ENCODE peak calls at places on chromosomes 6 and 20, in eight cellular contexts. One of them, this sample, is unnamed.

GRCh38 chr6:41517473-41517872 is 28.7 kb upstream of the FOXP4 start:
- DNase-seq in prostate gland: no peak
- DNase-seq in HCT116: no peak
- DNase-seq in transverse colon: no peak
- DNase-seq in spleen: no peak
- DNase-seq in suprapubic skin: no peak
- DNase-seq in Panc1: no peak
- DNase-seq in breast epithelium: no peak
- DNase-seq in this sample: no peak

GRCh38 chr20:53751394-53752368 is 158.0 kb upstream of the ZNF217 start:
- DNase-seq in prostate gland: no peak
- DNase-seq in HCT116: no peak
- DNase-seq in transverse colon: peak
- DNase-seq in spleen: no peak
- DNase-seq in suprapubic skin: peak
- DNase-seq in Panc1: peak
- DNase-seq in breast epithelium: no peak
- DNase-seq in this sample: no peak

GRCh38 chr6:35073211-35073610 is 67.9 kb downstream of the TCP11 start:
- DNase-seq in prostate gland: no peak
- DNase-seq in HCT116: no peak
- DNase-seq in transverse colon: no peak
- DNase-seq in spleen: peak
- DNase-seq in suprapubic skin: no peak
- DNase-seq in Panc1: no peak
- DNase-seq in breast epithelium: no peak
- DNase-seq in this sample: no peak

GRCh38 chr20:17761612-17762011 is 61.8 kb downstream of the BANF2 start:
- DNase-seq in prostate gland: no peak
- DNase-seq in HCT116: peak
- DNase-seq in transverse colon: no peak
- DNase-seq in spleen: no peak
- DNase-seq in suprapubic skin: no peak
- DNase-seq in Panc1: no peak
- DNase-seq in breast epithelium: no peak
- DNase-seq in this sample: no peak

GRCh38 chr20:2004171-2004570 is 10.3 kb upstream of the PDYN start:
- DNase-seq in prostate gland: no peak
- DNase-seq in HCT116: no peak
- DNase-seq in transverse colon: no peak
- DNase-seq in spleen: no peak
- DNase-seq in suprapubic skin: peak
- DNase-seq in Panc1: no peak
- DNase-seq in breast epithelium: no peak
- DNase-seq in this sample: no peak

GRCh38 chr6:137094411-137095008 is 49.7 kb upstream of the IL20RA start:
- DNase-seq in prostate gland: peak
- DNase-seq in HCT116: peak
- DNase-seq in transverse colon: peak
- DNase-seq in spleen: no peak
- DNase-seq in suprapubic skin: no peak
- DNase-seq in Panc1: peak
- DNase-seq in breast epithelium: no peak
- DNase-seq in this sample: no peak

GRCh38 chr6:167851349-167851952 is 24.7 kb downstream of the AFDN start:
- DNase-seq in prostate gland: no peak
- DNase-seq in HCT116: no peak
- DNase-seq in transverse colon: no peak
- DNase-seq in spleen: no peak
- DNase-seq in suprapubic skin: no peak
- DNase-seq in Panc1: no peak
- DNase-seq in breast epithelium: no peak
- DNase-seq in this sample: no peak

GRCh38 chr6:25017932-25018581 is 82.3 kb upstream of the RIPOR2 start:
- DNase-seq in prostate gland: peak
- DNase-seq in HCT116: peak
- DNase-seq in transverse colon: peak
- DNase-seq in spleen: peak
- DNase-seq in suprapubic skin: no peak
- DNase-seq in Panc1: peak
- DNase-seq in breast epithelium: no peak
- DNase-seq in this sample: no peak

GRCh38 chr6:112282217-112282616 is 27.9 kb upstream of the LAMA4 start:
- DNase-seq in prostate gland: no peak
- DNase-seq in HCT116: no peak
- DNase-seq in transverse colon: peak
- DNase-seq in spleen: no peak
- DNase-seq in suprapubic skin: no peak
- DNase-seq in Panc1: no peak
- DNase-seq in breast epithelium: no peak
- DNase-seq in this sample: no peak

GRCh38 chr6:45417461-45417860 is 39.7 kb upstream of the SUPT3H start:
- DNase-seq in prostate gland: no peak
- DNase-seq in HCT116: no peak
- DNase-seq in transverse colon: no peak
- DNase-seq in spleen: no peak
- DNase-seq in suprapubic skin: no peak
- DNase-seq in Panc1: no peak
- DNase-seq in breast epithelium: no peak
- DNase-seq in this sample: no peak

GRCh38 chr6:45422541-45423110 is 44.9 kb upstream of the SUPT3H start:
- DNase-seq in prostate gland: peak
- DNase-seq in HCT116: no peak
- DNase-seq in transverse colon: peak
- DNase-seq in spleen: peak
- DNase-seq in suprapubic skin: no peak
- DNase-seq in Panc1: no peak
- DNase-seq in breast epithelium: no peak
- DNase-seq in this sample: no peak

GRCh38 chr6:87237804-87238203 is 82.4 kb downstream of the ZNF292 start:
- DNase-seq in prostate gland: no peak
- DNase-seq in HCT116: peak
- DNase-seq in transverse colon: no peak
- DNase-seq in spleen: no peak
- DNase-seq in suprapubic skin: no peak
- DNase-seq in Panc1: peak
- DNase-seq in breast epithelium: no peak
- DNase-seq in this sample: no peak

GRCh38 chr6:1708820-1709612 is 99.3 kb downstream of the FOXC1 start:
- DNase-seq in prostate gland: no peak
- DNase-seq in HCT116: peak
- DNase-seq in transverse colon: no peak
- DNase-seq in spleen: peak
- DNase-seq in suprapubic skin: no peak
- DNase-seq in Panc1: no peak
- DNase-seq in breast epithelium: no peak
- DNase-seq in this sample: no peak

GRCh38 chr6:113636357-113636824 is 220.8 kb upstream of the MARCKS start:
- DNase-seq in prostate gland: no peak
- DNase-seq in HCT116: no peak
- DNase-seq in transverse colon: no peak
- DNase-seq in spleen: no peak
- DNase-seq in suprapubic skin: no peak
- DNase-seq in Panc1: no peak
- DNase-seq in breast epithelium: no peak
- DNase-seq in this sample: no peak

GRCh38 chr6:89432875-89433636 is at the start of gene ANKRD6:
- DNase-seq in prostate gland: peak
- DNase-seq in HCT116: peak
- DNase-seq in transverse colon: peak
- DNase-seq in spleen: peak
- DNase-seq in suprapubic skin: peak
- DNase-seq in Panc1: no peak
- DNase-seq in breast epithelium: peak
- DNase-seq in this sample: no peak

GRCh38 chr6:42450314-42451145 is 1.2 kb downstream of the TRERF1 start:
- DNase-seq in prostate gland: peak
- DNase-seq in HCT116: no peak
- DNase-seq in transverse colon: peak
- DNase-seq in spleen: no peak
- DNase-seq in suprapubic skin: no peak
- DNase-seq in Panc1: no peak
- DNase-seq in breast epithelium: no peak
- DNase-seq in this sample: no peak

DNA sequence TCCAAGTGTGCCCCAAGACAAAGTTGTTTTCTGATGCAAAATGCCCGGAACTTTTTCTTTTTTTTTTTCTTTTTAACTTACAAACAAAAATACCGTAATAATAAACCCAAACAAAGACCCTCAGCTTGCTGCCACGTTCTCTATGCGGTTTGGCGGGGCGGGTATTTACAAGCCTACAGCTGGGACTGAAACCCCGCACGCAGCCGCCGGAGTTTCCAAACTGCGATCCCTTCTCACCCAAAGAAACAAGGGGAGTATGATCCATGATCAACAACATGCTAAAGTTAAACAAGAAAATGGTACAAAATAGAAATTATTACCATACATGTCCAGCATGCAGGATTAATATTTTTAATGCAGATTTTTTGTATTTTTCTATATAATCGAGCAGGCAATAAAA is 2.1 kb downstream of the MAFB start:
- DNase-seq in prostate gland: no peak
- DNase-seq in HCT116: no peak
- DNase-seq in transverse colon: no peak
- DNase-seq in spleen: no peak
- DNase-seq in suprapubic skin: no peak
- DNase-seq in Panc1: no peak
- DNase-seq in breast epithelium: no peak
- DNase-seq in this sample: no peak
- H3K4me3 ChIP-seq in prostate gland: peak
- H3K4me3 ChIP-seq in HCT116: no peak
- H3K4me3 ChIP-seq in transverse colon: no peak
- H3K4me3 ChIP-seq in spleen: peak
- H3K4me3 ChIP-seq in suprapubic skin: peak
- H3K4me3 ChIP-seq in Panc1: no peak
- H3K4me3 ChIP-seq in breast epithelium: peak
- H3K4me3 ChIP-seq in this sample: peak

GRCh38 chr6:18388252-18388651 is 1.1 kb downstream of the RNF144B start:
- DNase-seq in prostate gland: no peak
- DNase-seq in HCT116: no peak
- DNase-seq in transverse colon: no peak
- DNase-seq in spleen: no peak
- DNase-seq in suprapubic skin: no peak
- DNase-seq in Panc1: no peak
- DNase-seq in breast epithelium: no peak
- DNase-seq in this sample: no peak

GRCh38 chr6:18389479-18389878 is 2.3 kb downstream of the RNF144B start:
- DNase-seq in prostate gland: no peak
- DNase-seq in HCT116: no peak
- DNase-seq in transverse colon: no peak
- DNase-seq in spleen: no peak
- DNase-seq in suprapubic skin: no peak
- DNase-seq in Panc1: no peak
- DNase-seq in breast epithelium: no peak
- DNase-seq in this sample: no peak

GRCh38 chr6:18386302-18386976 is 711 bp upstream of the RNF144B start:
- DNase-seq in prostate gland: peak
- DNase-seq in HCT116: no peak
- DNase-seq in transverse colon: no peak
- DNase-seq in spleen: no peak
- DNase-seq in suprapubic skin: no peak
- DNase-seq in Panc1: no peak
- DNase-seq in breast epithelium: no peak
- DNase-seq in this sample: no peak

GRCh38 chr6:18388942-18389341 is 1.8 kb downstream of the RNF144B start:
- DNase-seq in prostate gland: peak
- DNase-seq in HCT116: no peak
- DNase-seq in transverse colon: no peak
- DNase-seq in spleen: no peak
- DNase-seq in suprapubic skin: no peak
- DNase-seq in Panc1: peak
- DNase-seq in breast epithelium: no peak
- DNase-seq in this sample: no peak

GRCh38 chr6:18387061-18387721 is at the start of gene RNF144B:
- DNase-seq in prostate gland: peak
- DNase-seq in HCT116: peak
- DNase-seq in transverse colon: peak
- DNase-seq in spleen: peak
- DNase-seq in suprapubic skin: peak
- DNase-seq in Panc1: peak
- DNase-seq in breast epithelium: peak
- DNase-seq in this sample: no peak
- TF ChIP-seq POLR2AphosphoS5 in prostate gland: peak
- TF ChIP-seq POLR2AphosphoS5 in HCT116: peak
- TF ChIP-seq POLR2AphosphoS5 in transverse colon: peak
- TF ChIP-seq POLR2AphosphoS5 in spleen: peak
- TF ChIP-seq POLR2AphosphoS5 in suprapubic skin: peak
- TF ChIP-seq POLR2AphosphoS5 in Panc1: no peak
- TF ChIP-seq POLR2AphosphoS5 in breast epithelium: peak
- TF ChIP-seq POLR2AphosphoS5 in this sample: no peak

DNA sequence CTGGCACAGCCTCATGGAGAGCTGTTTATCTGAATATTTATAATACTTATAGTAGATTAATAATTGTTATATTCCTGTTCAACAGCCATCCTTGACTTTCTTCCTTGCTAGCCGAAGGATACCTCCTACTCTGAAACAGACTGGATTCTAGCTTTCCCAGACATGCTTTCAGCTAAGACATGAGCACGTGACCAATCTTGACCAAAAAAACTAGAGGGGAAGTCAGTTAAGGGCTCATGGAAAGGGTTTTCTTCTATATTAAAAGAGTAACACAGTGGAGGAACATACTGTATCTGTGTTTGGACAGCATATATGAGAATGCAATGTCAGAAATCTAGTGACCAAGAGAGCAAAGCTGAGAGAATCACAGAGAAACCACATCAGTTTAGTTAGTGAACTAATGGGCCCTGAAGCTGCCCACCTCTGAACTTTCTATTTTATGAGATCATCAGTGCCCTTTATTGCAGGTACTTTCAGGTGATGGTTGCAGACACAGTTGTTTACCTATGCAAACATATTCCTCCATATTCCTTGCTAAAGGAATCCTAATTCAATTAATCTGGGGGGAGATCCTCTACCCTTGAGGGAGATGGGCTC is 140.4 kb upstream of the SLC24A3 start:
- DNase-seq in prostate gland: no peak
- DNase-seq in HCT116: no peak
- DNase-seq in transverse colon: no peak
- DNase-seq in spleen: no peak
- DNase-seq in suprapubic skin: no peak
- DNase-seq in Panc1: no peak
- DNase-seq in breast epithelium: no peak
- DNase-seq in this sample: no peak
- H3K4me3 ChIP-seq in prostate gland: no peak
- H3K4me3 ChIP-seq in HCT116: no peak
- H3K4me3 ChIP-seq in transverse colon: no peak
- H3K4me3 ChIP-seq in spleen: no peak
- H3K4me3 ChIP-seq in suprapubic skin: no peak
- H3K4me3 ChIP-seq in Panc1: no peak
- H3K4me3 ChIP-seq in breast epithelium: no peak
- H3K4me3 ChIP-seq in this sample: no peak

DNA sequence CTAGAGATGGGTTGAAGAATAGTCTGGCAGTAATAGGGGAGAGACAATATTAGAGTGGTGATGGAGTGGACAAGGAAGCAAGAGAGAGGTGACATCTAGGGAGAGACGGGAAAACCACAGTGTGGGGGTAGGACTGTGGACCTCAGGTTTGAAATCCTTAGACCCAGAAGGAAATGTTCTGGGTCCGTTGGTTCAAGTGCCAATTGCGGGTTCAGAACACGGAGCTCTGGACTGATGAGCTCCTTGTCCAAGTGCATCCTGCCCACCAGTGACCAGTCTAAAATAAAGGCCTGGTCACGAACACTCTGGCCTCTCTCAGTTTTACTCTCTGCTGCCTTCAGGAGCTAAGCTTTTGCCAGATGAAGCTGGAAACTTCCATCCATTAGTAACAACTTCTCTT is 174.0 kb downstream of the LINC00237 start:
- DNase-seq in prostate gland: no peak
- DNase-seq in HCT116: no peak
- DNase-seq in transverse colon: no peak
- DNase-seq in spleen: no peak
- DNase-seq in suprapubic skin: no peak
- DNase-seq in Panc1: no peak
- DNase-seq in breast epithelium: no peak
- DNase-seq in this sample: no peak
- TF ChIP-seq POLR2AphosphoS5 in prostate gland: no peak
- TF ChIP-seq POLR2AphosphoS5 in HCT116: no peak
- TF ChIP-seq POLR2AphosphoS5 in transverse colon: no peak
- TF ChIP-seq POLR2AphosphoS5 in spleen: no peak
- TF ChIP-seq POLR2AphosphoS5 in suprapubic skin: no peak
- TF ChIP-seq POLR2AphosphoS5 in Panc1: no peak
- TF ChIP-seq POLR2AphosphoS5 in breast epithelium: no peak
- TF ChIP-seq POLR2AphosphoS5 in this sample: no peak